ENCODE peak calls at places on chromosomes 1 and 21, in seven cellular contexts. M is ovary, X is esophagus muscularis mucosa, N is psoas muscle, Y is lung, B is AG10803, A is K562. S is an unnamed sample.

GRCh38 chr1:41533016-41533730 is 48.7 kb upstream of the EDN2 start:
- DNase-seq in A (no peak), Y (no peak), N (no peak), M (no peak), X (no peak), B (no peak), S (no peak)

GRCh38 chr1:198809247-198809646 is 170.4 kb downstream of the PTPRC start:
- DNase-seq in A (no peak), Y (no peak), B (peak), M (no peak), N (no peak), X (no peak), S (no peak)

GRCh38 chr21:44083631-44084291 is 23.4 kb upstream of the PWP2 start:
- DNase-seq in Y (no peak), X (no peak), B (no peak), N (no peak), A (no peak), M (no peak), S (peak)

GRCh38 chr1:112502827-112503226 is 5.9 kb upstream of the WNT2B start:
- DNase-seq in M (no peak), Y (no peak), B (peak), A (no peak), N (no peak), X (no peak), S (no peak)

GRCh38 chr1:167935252-167936067 is 1.0 kb upstream of the DCAF6 start:
- DNase-seq in X (no peak), N (no peak), Y (no peak), A (peak), B (peak), M (peak), S (peak)

GRCh38 chr1:162977944-162978568 is 91.1 kb upstream of the RGS4 start:
- DNase-seq in A (no peak), Y (no peak), B (peak), X (no peak), M (no peak), N (no peak), S (no peak)

GRCh38 chr1:235972316-235973090 is 92.4 kb downstream of the NID1 start:
- DNase-seq in B (peak), M (no peak), A (peak), Y (no peak), X (no peak), N (no peak), S (no peak)

GRCh38 chr1:65308781-65309316 is 494 bp upstream of the DNAJC6 start:
- DNase-seq in X (peak), Y (no peak), A (no peak), N (no peak), B (no peak), M (no peak), S (no peak)

GRCh38 chr1:155130272-155131006 is 2.8 kb downstream of the EFNA1 start:
- DNase-seq in Y (no peak), B (no peak), M (no peak), A (no peak), X (no peak), N (no peak), S (no peak)
- H3K4me3 ChIP-seq in Y (peak), B (no peak), M (peak), A (no peak), X (peak), N (peak), S (peak)

DNA sequence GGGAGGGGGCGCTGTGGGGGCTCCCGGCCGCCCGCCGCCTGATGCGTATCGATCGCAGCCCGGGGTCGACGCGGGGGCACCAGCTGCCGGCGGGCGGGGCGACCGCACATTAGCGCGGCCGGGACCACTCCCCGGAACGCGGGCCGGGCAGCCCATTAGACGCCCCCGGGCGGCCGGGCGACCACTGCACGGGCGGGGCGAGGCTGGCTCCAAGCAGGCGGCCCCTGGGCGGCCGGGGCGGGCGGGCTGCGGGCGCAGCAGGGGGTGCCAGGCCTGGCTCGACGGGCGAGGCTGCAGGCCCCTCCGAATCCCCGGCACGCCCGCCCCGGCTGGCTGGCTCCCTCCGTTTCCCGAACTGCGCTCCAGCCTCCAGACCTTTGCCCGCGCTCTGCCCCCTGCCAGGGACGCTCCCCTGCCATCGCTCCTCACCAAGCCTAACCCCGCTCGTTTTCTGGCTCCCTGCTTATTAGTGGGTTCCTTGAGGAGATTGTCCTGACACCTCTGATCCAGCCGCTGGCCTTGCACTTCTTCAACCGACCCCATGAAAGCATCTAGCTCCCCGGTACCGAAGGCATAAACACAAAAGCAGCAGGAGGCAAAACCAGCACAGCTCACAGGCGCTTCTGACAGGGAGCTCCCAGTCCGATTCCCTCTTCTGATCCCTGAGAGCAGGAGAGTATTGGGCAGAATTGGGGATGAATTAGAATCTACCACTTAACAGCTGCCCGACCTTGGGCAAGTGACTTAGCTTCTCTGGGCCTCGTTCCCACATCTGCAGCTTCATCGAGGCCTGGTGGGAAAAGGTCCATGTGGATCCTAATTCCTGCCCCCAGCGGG is 92.6 kb upstream of the CASZ1 start:
- DNase-seq in X (no peak), A (no peak), Y (no peak), B (no peak), M (no peak), N (no peak), S (no peak)
- H3K4me3 ChIP-seq in X (no peak), A (no peak), Y (no peak), B (no peak), M (no peak), N (no peak), S (no peak)

DNA sequence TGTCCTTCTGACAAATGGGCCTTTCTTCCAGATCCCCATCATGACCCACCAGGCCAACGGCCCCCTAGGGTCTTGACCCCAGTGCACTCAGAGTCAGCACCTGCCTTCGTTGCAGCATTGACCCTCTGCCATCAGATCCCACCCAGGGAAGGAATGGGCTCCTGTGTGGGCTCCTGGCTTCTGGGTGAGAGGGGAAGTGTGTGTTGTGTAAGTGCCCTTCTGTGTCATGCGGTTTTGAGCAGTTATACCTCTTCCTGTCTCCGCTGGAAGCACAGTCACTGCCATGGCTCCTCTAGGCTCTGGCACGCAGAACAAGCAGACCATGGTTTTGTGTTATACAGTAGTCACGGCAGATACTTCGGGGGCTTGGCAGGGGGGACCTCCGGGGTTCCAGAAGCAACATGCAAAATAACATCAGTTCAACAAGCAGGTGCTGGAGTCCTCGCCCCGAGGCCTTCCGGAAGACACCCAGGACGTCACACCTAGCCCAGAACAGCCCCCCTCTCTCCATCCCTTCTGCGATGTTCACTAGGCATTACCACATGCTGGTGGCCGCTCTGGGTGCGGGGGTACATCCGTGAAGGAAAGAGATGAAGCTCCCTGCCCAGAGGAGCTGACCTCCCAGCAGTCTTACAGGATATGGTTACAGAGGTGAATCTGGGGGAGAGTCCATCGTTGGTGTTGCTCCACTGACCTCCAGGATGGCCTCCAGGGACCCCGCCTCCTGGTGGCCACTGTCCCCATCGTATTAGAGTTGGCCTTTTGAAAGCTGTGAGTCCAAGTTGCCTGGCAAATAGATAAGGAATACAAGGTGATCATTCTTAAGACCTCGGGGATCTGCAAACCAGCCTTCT is 17.4 kb upstream of the KCNAB2 start:
- DNase-seq in N (no peak), M (no peak), Y (peak), X (no peak), A (no peak), B (no peak), S (no peak)
- H3K4me3 ChIP-seq in N (no peak), M (no peak), Y (no peak), X (no peak), A (no peak), B (no peak), S (no peak)

GRCh38 chr1:31786366-31787060 is 22.4 kb upstream of the ADGRB2 start:
- DNase-seq in A (no peak), B (no peak), Y (no peak), N (no peak), X (no peak), M (no peak), S (no peak)

GRCh38 chr1:31787261-31787660 is 23.1 kb upstream of the ADGRB2 start:
- DNase-seq in X (no peak), A (no peak), N (no peak), B (no peak), M (no peak), Y (no peak), S (no peak)

GRCh38 chr1:31788825-31789256 is 24.7 kb upstream of the ADGRB2 start:
- DNase-seq in Y (no peak), B (peak), A (peak), M (no peak), N (no peak), X (no peak), S (no peak)

GRCh38 chr1:31788138-31788824 is 24.1 kb upstream of the ADGRB2 start:
- DNase-seq in X (peak), B (peak), N (peak), A (peak), M (peak), Y (peak), S (peak)

DNA sequence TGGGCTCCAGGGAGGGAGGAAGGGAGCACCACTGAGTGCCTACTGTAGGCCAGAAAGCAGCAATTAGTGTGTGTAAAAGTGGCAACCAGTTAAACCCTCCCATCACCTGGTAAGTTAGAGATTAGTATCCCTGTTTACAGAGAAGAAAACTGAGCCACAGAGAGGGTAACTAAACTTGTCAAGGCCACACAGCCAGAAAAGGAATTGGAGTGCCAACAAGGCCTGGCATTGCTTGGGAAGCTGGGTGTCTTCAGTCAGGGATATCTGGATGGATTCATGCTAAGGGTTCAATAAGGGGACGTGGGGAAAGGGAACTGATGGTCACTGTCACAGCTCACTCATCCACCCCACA is 23.6 kb upstream of the ADGRB2 start:
- DNase-seq in M (no peak), B (no peak), X (no peak), N (no peak), A (no peak), Y (no peak), S (no peak)
- H3K4me3 ChIP-seq in M (no peak), B (peak), X (peak), N (peak), A (peak), Y (no peak), S (no peak)

DNA sequence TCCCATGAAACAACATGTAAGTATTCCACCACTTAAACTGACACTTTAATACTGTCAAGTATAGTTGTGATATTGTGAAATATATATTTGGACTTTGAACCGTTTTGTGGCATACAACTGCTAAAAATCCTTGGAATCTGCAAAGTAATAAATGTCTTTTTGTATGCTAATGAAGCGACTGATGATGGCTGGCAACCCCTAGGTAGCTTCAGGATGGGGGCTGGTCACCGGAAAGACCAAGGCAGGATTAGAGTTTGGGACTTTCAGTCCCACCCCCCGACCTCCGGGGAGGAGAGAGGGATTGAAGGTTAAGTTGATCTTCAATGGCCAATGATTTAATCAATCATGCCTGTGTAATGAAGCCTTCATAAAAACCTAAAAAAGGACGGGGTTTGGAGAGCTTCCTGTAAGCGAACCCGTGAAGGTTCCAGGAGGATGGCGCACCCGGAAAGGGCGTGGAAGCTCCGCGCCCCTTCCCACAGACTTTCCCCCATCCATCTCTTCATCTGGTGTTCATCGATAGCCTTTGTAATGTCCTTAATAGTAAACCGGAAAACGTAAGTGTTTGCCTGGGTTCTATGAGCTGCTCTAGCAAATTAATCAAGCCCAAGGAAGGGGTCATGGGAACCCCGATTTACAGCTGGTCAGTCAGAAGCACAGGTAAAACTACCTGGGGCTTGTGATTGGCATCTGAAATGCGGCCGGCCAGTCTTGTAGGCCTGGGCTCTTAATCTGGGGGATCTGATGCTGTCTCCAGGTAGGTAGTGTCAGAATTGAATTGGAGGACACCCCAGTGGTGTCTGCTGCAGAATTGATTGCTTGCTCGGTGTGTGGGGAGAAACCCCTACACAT is 1.8 kb upstream of the ZNF281 start:
- DNase-seq in X (no peak), A (no peak), N (no peak), B (no peak), M (no peak), Y (no peak), S (no peak)
- H3K4me3 ChIP-seq in X (no peak), A (no peak), N (no peak), B (peak), M (no peak), Y (no peak), S (no peak)